ENCODE peak calls at places on chromosomes 12 and 14, in four cellular contexts. One of them, this sample, is unnamed.

GRCh38 chr12:92695577-92695976 is 7.2 kb upstream of the PLEKHG7 start:
- DNase-seq in IMR-90: no peak
- DNase-seq in mesenchymal stem cell: no peak
- DNase-seq in mesendoderm: no peak
- DNase-seq in this sample: no peak

GRCh38 chr12:119659289-119659897 is 8.5 kb upstream of the PRKAB1 start:
- DNase-seq in mesendoderm: no peak
- DNase-seq in IMR-90: peak; percentile 24
- DNase-seq in mesenchymal stem cell: peak; percentile 44
- DNase-seq in this sample: peak; percentile 82

GRCh38 chr12:8678661-8679111 is 16.1 kb upstream of the MFAP5 start:
- DNase-seq in IMR-90: no peak
- DNase-seq in mesendoderm: peak; percentile 59
- DNase-seq in mesenchymal stem cell: no peak
- DNase-seq in this sample: peak; percentile 99

GRCh38 chr14:100526632-100527031 is 60.6 kb downstream of the BEGAIN start:
- DNase-seq in mesendoderm: no peak
- DNase-seq in IMR-90: peak; percentile 18
- DNase-seq in mesenchymal stem cell: no peak
- DNase-seq in this sample: no peak

GRCh38 chr14:67514650-67515385 is 18.3 kb upstream of the PLEKHH1 start:
- DNase-seq in mesendoderm: no peak
- DNase-seq in mesenchymal stem cell: peak; percentile 66
- DNase-seq in IMR-90: peak; percentile 33
- DNase-seq in this sample: peak; percentile 46

GRCh38 chr14:68495101-68495637 is 297.7 kb downstream of the ZFP36L1 start:
- DNase-seq in mesenchymal stem cell: no peak
- DNase-seq in mesendoderm: no peak
- DNase-seq in IMR-90: no peak
- DNase-seq in this sample: no peak

GRCh38 chr12:15880721-15881120 is 1.5 kb upstream of the STRAP start:
- DNase-seq in mesenchymal stem cell: no peak
- DNase-seq in mesendoderm: no peak
- DNase-seq in IMR-90: no peak
- DNase-seq in this sample: no peak

GRCh38 chr14:53032161-53032803 is 81.4 kb upstream of the FERMT2 start:
- DNase-seq in IMR-90: peak; percentile 88
- DNase-seq in mesendoderm: no peak
- DNase-seq in mesenchymal stem cell: peak; percentile 75
- DNase-seq in this sample: peak; percentile 75

GRCh38 chr12:78062781-78063180 is 232.1 kb downstream of the NAV3 start:
- DNase-seq in mesendoderm: no peak
- DNase-seq in IMR-90: peak; percentile 83
- DNase-seq in mesenchymal stem cell: peak; percentile 40
- DNase-seq in this sample: no peak

GRCh38 chr12:62703011-62703380 is 232.0 kb downstream of the PPM1H start:
- DNase-seq in mesenchymal stem cell: no peak
- DNase-seq in mesendoderm: peak; percentile 75
- DNase-seq in IMR-90: peak; percentile 83
- DNase-seq in this sample: no peak

GRCh38 chr14:91246051-91246852 is 1.7 kb upstream of the GPR68 start:
- DNase-seq in mesendoderm: no peak
- DNase-seq in IMR-90: no peak
- DNase-seq in mesenchymal stem cell: no peak
- DNase-seq in this sample: no peak

GRCh38 chr14:56136571-56137498 is 18.6 kb downstream of the PELI2 start:
- DNase-seq in mesendoderm: no peak
- DNase-seq in IMR-90: peak; percentile 40
- DNase-seq in mesenchymal stem cell: no peak
- DNase-seq in this sample: no peak

GRCh38 chr14:78202178-78202577 is 32.0 kb downstream of the NRXN3 start:
- DNase-seq in IMR-90: no peak
- DNase-seq in mesendoderm: no peak
- DNase-seq in mesenchymal stem cell: no peak
- DNase-seq in this sample: no peak

GRCh38 chr14:103144085-103144484 is 20.8 kb downstream of the TNFAIP2 start:
- DNase-seq in IMR-90: peak; percentile 56
- DNase-seq in mesendoderm: no peak
- DNase-seq in mesenchymal stem cell: peak; percentile 69
- DNase-seq in this sample: peak; percentile 88

GRCh38 chr12:126668961-126669360 is 1598.0 kb upstream of the TMEM132C start:
- DNase-seq in mesendoderm: no peak
- DNase-seq in IMR-90: no peak
- DNase-seq in mesenchymal stem cell: no peak
- DNase-seq in this sample: no peak
- H3K4me3 ChIP-seq in mesendoderm: no peak overlapping the region
- H3K4me3 ChIP-seq in IMR-90: no peak overlapping the region
- H3K4me3 ChIP-seq in mesenchymal stem cell: no peak overlapping the region
- H3K4me3 ChIP-seq in this sample: no peak overlapping the region

GRCh38 chr14:49585803-49586672 is at the start of gene RPS29:
- DNase-seq in mesenchymal stem cell: peak; percentile 99
- DNase-seq in mesendoderm: peak; percentile 100
- DNase-seq in IMR-90: peak; percentile 99
- DNase-seq in this sample: peak; percentile 100
- H2BK5ac ChIP-seq in mesenchymal stem cell: no peak within 1 kb of the TSS
- H2BK5ac ChIP-seq in mesendoderm: peak within 1 kb of the TSS; percentile 78
- H2BK5ac ChIP-seq in IMR-90: peak within 1 kb of the TSS; percentile 85
- H2BK5ac ChIP-seq in this sample: peak within 1 kb of the TSS; percentile 89

DNA sequence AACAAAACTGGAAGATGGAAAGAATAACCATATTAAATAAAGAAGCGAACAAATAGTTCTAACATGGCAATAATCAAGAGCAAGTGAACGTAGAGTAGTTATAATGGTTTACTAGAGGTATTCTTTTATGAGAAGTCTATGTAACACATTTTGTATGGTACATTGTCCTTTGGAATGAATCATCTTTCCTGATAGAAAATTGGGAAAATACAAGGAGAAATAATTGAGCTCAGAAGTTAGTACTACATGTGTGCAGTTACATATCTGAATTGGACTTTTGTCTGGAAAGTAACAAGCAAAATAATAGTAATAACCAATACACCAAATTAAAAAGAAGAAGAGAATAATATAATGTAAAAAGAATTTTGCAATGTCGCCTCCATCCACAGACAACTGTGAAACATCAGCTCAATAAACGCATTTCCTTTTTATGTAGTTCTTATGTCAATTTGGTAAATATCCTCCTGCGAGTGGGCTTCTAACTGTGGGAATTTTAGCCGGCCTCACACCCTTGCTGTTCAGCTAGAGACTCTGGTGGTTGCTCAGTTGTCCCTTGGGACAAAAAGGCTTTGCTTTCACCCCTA is 943 bp upstream of the TUBA1A start:
- DNase-seq in IMR-90: no peak
- DNase-seq in mesendoderm: no peak
- DNase-seq in mesenchymal stem cell: no peak
- DNase-seq in this sample: no peak
- H3K4me3 ChIP-seq in IMR-90: peak overlapping the region; percentile 67
- H3K4me3 ChIP-seq in mesendoderm: no peak overlapping the region
- H3K4me3 ChIP-seq in mesenchymal stem cell: no peak overlapping the region
- H3K4me3 ChIP-seq in this sample: no peak overlapping the region

GRCh38 chr12:70366581-70367267 is 634 bp downstream of the KCNMB4 start:
- DNase-seq in mesendoderm: peak; percentile 83
- DNase-seq in IMR-90: peak; percentile 31
- DNase-seq in mesenchymal stem cell: peak; percentile 48
- DNase-seq in this sample: peak; percentile 42
- H2BK5ac ChIP-seq in mesendoderm: peak overlapping the region; percentile 47
- H2BK5ac ChIP-seq in IMR-90: no peak overlapping the region
- H2BK5ac ChIP-seq in mesenchymal stem cell: no peak overlapping the region
- H2BK5ac ChIP-seq in this sample: no peak overlapping the region

This sample was measured in trophoblast cell.